ENCODE peak calls at places on chromosomes 11 and 22, in five cellular contexts. One of them, this sample, is unnamed.

GRCh38 chr11:106474274-106474673 is 396.8 kb downstream of the AASDHPPT start:
- DNase-seq in neural progenitor cell: no peak
- DNase-seq in HCT116: no peak
- DNase-seq in PC-3: no peak
- DNase-seq in GM23338: no peak
- DNase-seq in this sample: no peak

GRCh38 chr11:111785886-111786412 is 19.8 kb upstream of the PPP2R1B start:
- DNase-seq in GM23338: no peak
- DNase-seq in PC-3: no peak
- DNase-seq in HCT116: no peak
- DNase-seq in neural progenitor cell: no peak
- DNase-seq in this sample: no peak

GRCh38 chr11:61701298-61701993 is 21.3 kb downstream of the DAGLA start:
- DNase-seq in HCT116: peak
- DNase-seq in PC-3: peak
- DNase-seq in neural progenitor cell: peak
- DNase-seq in GM23338: peak
- DNase-seq in this sample: peak

GRCh38 chr22:50016988-50017700 is 4.6 kb upstream of the IL17REL start:
- DNase-seq in neural progenitor cell: peak
- DNase-seq in GM23338: no peak
- DNase-seq in HCT116: no peak
- DNase-seq in PC-3: no peak
- DNase-seq in this sample: no peak

GRCh38 chr22:25510926-25511325 is 53.5 kb upstream of the GRK3 start:
- DNase-seq in neural progenitor cell: no peak
- DNase-seq in GM23338: no peak
- DNase-seq in HCT116: no peak
- DNase-seq in PC-3: no peak
- DNase-seq in this sample: no peak

GRCh38 chr11:72789493-72790131 is 4.2 kb downstream of the STARD10 start:
- DNase-seq in GM23338: no peak
- DNase-seq in HCT116: no peak
- DNase-seq in neural progenitor cell: peak
- DNase-seq in PC-3: peak
- DNase-seq in this sample: no peak

GRCh38 chr11:71499125-71499524 is 27.9 kb upstream of the KRTAP5-7 start:
- DNase-seq in PC-3: no peak
- DNase-seq in HCT116: no peak
- DNase-seq in GM23338: no peak
- DNase-seq in neural progenitor cell: no peak
- DNase-seq in this sample: no peak

GRCh38 chr11:19980957-19981669 is 179.2 kb downstream of the DBX1 start:
- DNase-seq in HCT116: no peak
- DNase-seq in PC-3: no peak
- DNase-seq in neural progenitor cell: no peak
- DNase-seq in GM23338: no peak
- DNase-seq in this sample: no peak

GRCh38 chr11:68373189-68373809 is 60.9 kb downstream of the LRP5 start:
- DNase-seq in PC-3: no peak
- DNase-seq in GM23338: no peak
- DNase-seq in HCT116: no peak
- DNase-seq in neural progenitor cell: no peak
- DNase-seq in this sample: no peak

GRCh38 chr22:27133951-27134664 is 476.7 kb downstream of the MIAT start:
- DNase-seq in HCT116: no peak
- DNase-seq in GM23338: no peak
- DNase-seq in PC-3: peak
- DNase-seq in neural progenitor cell: no peak
- DNase-seq in this sample: no peak

GRCh38 chr11:36122715-36123114 is 166.5 kb downstream of the COMMD9 start:
- DNase-seq in PC-3: peak
- DNase-seq in neural progenitor cell: no peak
- DNase-seq in HCT116: no peak
- DNase-seq in GM23338: no peak
- DNase-seq in this sample: no peak

GRCh38 chr22:35066768-35067167 is 810 bp downstream of the ISX start:
- DNase-seq in HCT116: no peak
- DNase-seq in neural progenitor cell: no peak
- DNase-seq in GM23338: no peak
- DNase-seq in PC-3: no peak
- DNase-seq in this sample: no peak

GRCh38 chr22:32572741-32573140 is 98.1 kb downstream of the FBXO7 start:
- DNase-seq in HCT116: no peak
- DNase-seq in PC-3: no peak
- DNase-seq in GM23338: no peak
- DNase-seq in neural progenitor cell: no peak
- DNase-seq in this sample: no peak

GRCh38 chr11:61607920-61608599 is 27.2 kb upstream of the SYT7 start:
- DNase-seq in GM23338: no peak
- DNase-seq in neural progenitor cell: no peak
- DNase-seq in HCT116: no peak
- DNase-seq in PC-3: no peak
- DNase-seq in this sample: no peak

GRCh38 chr22:28629420-28630184 is 50.0 kb downstream of the TTC28 start:
- DNase-seq in HCT116: peak
- DNase-seq in PC-3: no peak
- DNase-seq in GM23338: peak
- DNase-seq in neural progenitor cell: peak
- DNase-seq in this sample: no peak

GRCh38 chr11:39732002-39732401 is 1727.5 kb downstream of the LRRC4C start:
- DNase-seq in neural progenitor cell: no peak
- DNase-seq in GM23338: no peak
- DNase-seq in HCT116: no peak
- DNase-seq in PC-3: no peak
- DNase-seq in this sample: no peak

GRCh38 chr11:68331338-68331947 is 19.1 kb downstream of the LRP5 start:
- DNase-seq in GM23338: no peak
- DNase-seq in HCT116: no peak
- DNase-seq in PC-3: no peak
- DNase-seq in neural progenitor cell: no peak
- DNase-seq in this sample: peak

GRCh38 chr11:34599406-34599901 is 21.4 kb upstream of the EHF start:
- DNase-seq in GM23338: no peak
- DNase-seq in neural progenitor cell: no peak
- DNase-seq in PC-3: peak
- DNase-seq in HCT116: peak
- DNase-seq in this sample: no peak

GRCh38 chr11:110470716-110471115 is 41.0 kb downstream of the FDX1 start:
- DNase-seq in neural progenitor cell: no peak
- DNase-seq in HCT116: no peak
- DNase-seq in GM23338: no peak
- DNase-seq in PC-3: no peak
- DNase-seq in this sample: no peak

GRCh38 chr22:23533328-23533762 is 46.7 kb downstream of the IGLL1 start:
- DNase-seq in neural progenitor cell: peak
- DNase-seq in PC-3: no peak
- DNase-seq in HCT116: no peak
- DNase-seq in GM23338: peak
- DNase-seq in this sample: peak

GRCh38 chr22:38204784-38205183 is 3.0 kb downstream of the MAFF start:
- DNase-seq in PC-3: no peak
- DNase-seq in GM23338: no peak
- DNase-seq in neural progenitor cell: no peak
- DNase-seq in HCT116: no peak
- DNase-seq in this sample: peak

GRCh38 chr22:45880091-45880651 is 96.8 kb downstream of the WNT7B start:
- DNase-seq in neural progenitor cell: no peak
- DNase-seq in GM23338: no peak
- DNase-seq in PC-3: no peak
- DNase-seq in HCT116: no peak
- DNase-seq in this sample: no peak
- TF ChIP-seq EZH2phosphoT487 in neural progenitor cell: no peak
- TF ChIP-seq EZH2phosphoT487 in GM23338: no peak
- TF ChIP-seq EZH2phosphoT487 in PC-3: no peak
- TF ChIP-seq EZH2phosphoT487 in HCT116: no peak
- TF ChIP-seq EZH2phosphoT487 in this sample: no peak

GRCh38 chr11:117052196-117053149 is 45.8 kb downstream of the SIK3 start:
- DNase-seq in GM23338: no peak
- DNase-seq in PC-3: no peak
- DNase-seq in HCT116: no peak
- DNase-seq in neural progenitor cell: no peak
- DNase-seq in this sample: no peak
- TF ChIP-seq EZH2phosphoT487 in GM23338: no peak
- TF ChIP-seq EZH2phosphoT487 in PC-3: no peak
- TF ChIP-seq EZH2phosphoT487 in HCT116: no peak
- TF ChIP-seq EZH2phosphoT487 in neural progenitor cell: no peak
- TF ChIP-seq EZH2phosphoT487 in this sample: no peak

DNA sequence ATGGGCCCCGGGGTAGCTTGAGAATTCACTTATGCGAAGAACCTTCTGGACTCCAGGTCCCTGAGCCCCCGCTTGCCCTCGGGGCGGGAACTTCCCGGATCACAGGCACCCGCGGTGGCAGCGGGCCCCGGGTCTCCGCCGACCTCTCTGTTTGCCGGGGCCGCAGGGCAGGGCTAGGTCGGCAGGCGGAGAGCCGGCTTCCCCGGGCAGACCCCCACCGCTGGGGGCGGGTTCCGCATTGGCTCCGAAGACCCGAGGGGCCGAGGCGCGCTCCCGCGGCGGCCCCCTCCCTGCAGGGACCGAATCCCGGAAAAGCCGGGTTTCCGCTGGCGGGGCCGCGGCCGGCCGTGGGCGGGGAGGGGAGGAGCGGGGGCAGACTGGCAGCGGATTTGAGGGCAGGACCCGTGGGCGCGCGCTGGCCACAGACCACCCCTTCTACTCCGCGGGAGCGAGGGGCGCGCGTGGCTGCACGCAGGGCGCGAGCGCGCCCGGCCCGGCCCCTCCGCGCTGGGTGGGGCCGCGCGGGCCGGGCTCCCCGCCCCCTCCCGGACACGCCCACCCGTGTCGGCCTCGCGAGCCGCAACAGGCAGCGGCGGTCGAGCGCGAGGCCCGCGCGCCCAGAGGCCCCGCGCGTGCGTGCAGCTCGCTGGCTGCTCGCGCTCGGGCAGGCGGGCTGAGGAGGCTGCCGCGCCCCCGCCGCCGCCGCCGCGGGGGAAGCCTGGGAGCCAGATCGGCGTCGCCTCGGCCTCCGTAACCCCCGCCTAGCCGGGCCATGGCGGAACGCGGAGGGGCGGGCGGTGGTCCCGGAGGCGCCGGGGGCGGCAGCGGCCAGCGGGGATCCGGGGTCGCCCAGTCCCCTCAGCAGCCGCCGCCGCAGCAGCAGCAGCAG is at the start of gene PACS1:
- DNase-seq in neural progenitor cell: peak
- DNase-seq in GM23338: peak
- DNase-seq in HCT116: no peak
- DNase-seq in PC-3: peak
- DNase-seq in this sample: peak
- TF ChIP-seq EZH2phosphoT487 in neural progenitor cell: no peak
- TF ChIP-seq EZH2phosphoT487 in GM23338: no peak
- TF ChIP-seq EZH2phosphoT487 in HCT116: no peak
- TF ChIP-seq EZH2phosphoT487 in PC-3: peak
- TF ChIP-seq EZH2phosphoT487 in this sample: no peak

GRCh38 chr11:98455500-98456186 is 565.1 kb upstream of the CNTN5 start:
- DNase-seq in PC-3: peak
- DNase-seq in GM23338: peak
- DNase-seq in neural progenitor cell: peak
- DNase-seq in HCT116: no peak
- DNase-seq in this sample: no peak
- TF ChIP-seq EZH2phosphoT487 in PC-3: no peak
- TF ChIP-seq EZH2phosphoT487 in GM23338: no peak
- TF ChIP-seq EZH2phosphoT487 in neural progenitor cell: no peak
- TF ChIP-seq EZH2phosphoT487 in HCT116: no peak
- TF ChIP-seq EZH2phosphoT487 in this sample: no peak